ENCODE peak calls at places on chromosomes 7 and 10, in seven cellular contexts. L, H, R, X, J, E and O are unnamed samples.

GRCh38 chr7:27098493-27099223 is 2.9 kb upstream of the HOXA1 start:
- DNase-seq in J (no peak), E (no peak), R (no peak), L (peak; percentile 80), X (no peak), H (no peak), O (no peak)

GRCh38 chr10:33137356-33138007 is 179.5 kb upstream of the ITGB1 start:
- DNase-seq in R (no peak), X (no peak), L (no peak), E (no peak), H (no peak), J (no peak), O (no peak)

GRCh38 chr7:40447345-40447744 is 312.5 kb downstream of the SUGCT start:
- DNase-seq in E (no peak), L (no peak), J (no peak), R (no peak), X (no peak), H (no peak), O (no peak)

GRCh38 chr7:55895021-55895420 is 7.8 kb downstream of the ZNF713 start:
- DNase-seq in R (no peak), L (no peak), E (no peak), X (no peak), J (no peak), H (no peak), O (no peak)

GRCh38 chr7:151008511-151009323 is 15.6 kb downstream of the ATG9B start:
- DNase-seq in R (peak; percentile 47), E (peak; percentile 80), H (peak; percentile 39), J (peak; percentile 98), X (peak; percentile 41), L (no peak), O (peak; percentile 75)

GRCh38 chr10:101053516-101053915 is 8.3 kb upstream of the KAZALD1 start:
- DNase-seq in H (no peak), X (no peak), L (peak; percentile 74), E (no peak), J (no peak), R (no peak), O (no peak)

GRCh38 chr7:39582536-39582935 is 16.3 kb downstream of the YAE1 start:
- DNase-seq in E (no peak), X (no peak), J (no peak), H (no peak), R (no peak), L (no peak), O (no peak)

GRCh38 chr10:59901481-59901880 is 4.9 kb downstream of the CCDC6 start:
- DNase-seq in R (no peak), J (no peak), L (no peak), E (no peak), H (no peak), X (no peak), O (no peak)

GRCh38 chr7:32161708-32162107 is 91.5 kb upstream of the PDE1C start:
- DNase-seq in J (no peak), E (no peak), L (peak; percentile 73), H (no peak), R (no peak), X (no peak), O (no peak)

GRCh38 chr10:113663908-113664307 is at the start of gene NRAP:
- DNase-seq in E (no peak), R (no peak), L (no peak), J (no peak), H (no peak), X (no peak), O (no peak)

DNA sequence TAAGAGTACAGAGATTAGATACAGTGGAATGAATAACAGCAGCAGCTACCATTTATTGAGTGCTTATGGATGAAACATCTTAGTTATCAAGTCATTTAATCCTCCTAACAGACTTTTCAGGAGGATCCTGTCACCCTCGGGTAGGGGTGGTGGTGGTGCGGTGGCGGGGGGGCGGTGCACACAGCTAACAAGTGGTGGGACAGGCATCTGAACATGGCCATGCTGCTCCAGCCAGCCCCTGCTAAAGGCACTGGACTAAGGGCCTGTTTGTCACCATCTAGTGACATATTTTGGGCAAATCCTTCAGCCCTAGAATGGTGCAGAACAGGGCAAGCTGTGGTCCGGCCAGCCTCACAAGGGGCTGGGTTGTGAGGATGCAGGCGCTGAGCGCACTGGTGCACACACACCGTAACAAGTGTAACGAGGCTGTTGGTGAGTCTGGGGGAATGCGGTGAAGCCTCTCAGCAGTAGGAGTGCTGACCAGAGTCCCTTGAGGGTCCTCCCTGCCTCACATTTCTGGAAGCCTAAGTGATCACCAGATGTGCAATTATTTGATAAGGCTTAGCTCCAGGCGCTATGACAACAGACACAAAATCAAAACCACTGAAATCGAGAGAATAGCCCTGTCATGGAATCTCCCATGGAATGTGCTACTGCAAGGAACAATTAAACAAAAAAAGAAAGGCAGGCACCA is 102.3 kb downstream of the RNF216 start:
- DNase-seq in E (peak; percentile 58), H (no peak), X (no peak), L (no peak), R (no peak), J (no peak), O (no peak)
- TF ChIP-seq RFX5 in E (no peak), H (no peak), X (no peak), L (no peak), R (no peak), J (no peak), O (no peak)

GRCh38 chr10:14265709-14266108 is 65.0 kb downstream of the FRMD4A start:
- DNase-seq in R (no peak), E (no peak), X (no peak), H (no peak), L (no peak), J (no peak), O (no peak)
- TF ChIP-seq RFX5 in R (no peak), E (no peak), X (no peak), H (no peak), L (no peak), J (no peak), O (no peak)

DNA sequence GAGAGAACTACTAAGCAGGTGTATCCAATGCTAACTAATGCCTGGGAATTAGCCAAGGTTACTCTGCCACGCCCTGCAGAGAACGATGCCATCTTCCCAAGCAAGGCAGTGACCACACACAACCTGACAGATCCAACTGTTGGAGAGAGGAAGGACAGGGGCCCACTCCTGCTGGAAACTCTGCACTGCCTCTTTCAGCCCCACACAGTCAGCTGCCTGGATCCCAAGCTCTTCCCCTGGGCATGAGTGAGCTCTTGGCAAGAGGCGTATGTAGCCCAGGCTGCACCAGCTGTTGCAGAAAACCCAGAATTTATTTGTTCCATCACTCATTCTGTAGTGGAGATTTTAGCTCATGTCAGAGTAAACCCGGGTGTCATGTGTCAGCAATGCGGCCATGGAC is 135.2 kb upstream of the TRIM24 start:
- DNase-seq in H (no peak), L (no peak), X (no peak), E (no peak), J (no peak), R (no peak), O (no peak)
- TF ChIP-seq RFX5 in H (no peak), L (no peak), X (no peak), E (no peak), J (no peak), R (no peak), O (no peak)

GRCh38 chr7:585229-585711 is 65.6 kb upstream of the PDGFA start:
- DNase-seq in H (peak; percentile 43), L (no peak), R (no peak), E (no peak), X (no peak), J (peak; percentile 69), O (no peak)
- TF ChIP-seq RFX5 in H (no peak), L (no peak), R (no peak), E (no peak), X (no peak), J (no peak), O (no peak)

GRCh38 chr7:959271-959670 is 4.8 kb upstream of the ADAP1 start:
- DNase-seq in H (no peak), X (no peak), L (no peak), E (peak; percentile 42), J (no peak), R (no peak), O (no peak)

GRCh38 chr7:956031-956430 is 1.6 kb upstream of the ADAP1 start:
- DNase-seq in H (no peak), L (no peak), R (no peak), J (no peak), E (peak; percentile 20), X (no peak), O (no peak)

GRCh38 chr7:960269-960871 is 5.9 kb upstream of the ADAP1 start:
- DNase-seq in H (no peak), E (peak; percentile 56), R (peak; percentile 57), J (no peak), X (no peak), L (no peak), O (no peak)

GRCh38 chr7:958221-959200 is 4.0 kb upstream of the ADAP1 start:
- DNase-seq in L (no peak), H (no peak), X (no peak), J (no peak), E (peak; percentile 78), R (no peak), O (no peak)

GRCh38 chr7:957418-958220 is 3.1 kb upstream of the ADAP1 start:
- DNase-seq in X (no peak), H (no peak), E (peak; percentile 34), J (no peak), L (no peak), R (peak; percentile 81), O (no peak)
- TF ChIP-seq RFX5 in X (no peak), H (no peak), E (no peak), J (no peak), L (no peak), R (peak; percentile 22), O (no peak)

GRCh38 chr10:22634606-22635467 is 79.5 kb downstream of the PIP4K2A start:
- DNase-seq in X (no peak), L (no peak), J (no peak), H (no peak), E (no peak), R (no peak), O (no peak)

GRCh38 chr10:22633528-22633927 is 80.8 kb downstream of the PIP4K2A start:
- DNase-seq in E (no peak), X (no peak), J (no peak), H (no peak), R (no peak), L (no peak), O (no peak)

GRCh38 chr10:22637491-22637890 is 76.9 kb downstream of the PIP4K2A start:
- DNase-seq in X (no peak), J (no peak), E (no peak), R (no peak), H (no peak), L (no peak), O (no peak)

GRCh38 chr10:22634093-22634492 is 80.3 kb downstream of the PIP4K2A start:
- DNase-seq in E (no peak), L (no peak), H (no peak), J (no peak), R (no peak), X (no peak), O (no peak)

GRCh38 chr10:22635650-22636049 is 78.7 kb downstream of the PIP4K2A start:
- DNase-seq in X (no peak), R (no peak), H (no peak), E (no peak), J (no peak), L (no peak), O (no peak)
- TF ChIP-seq RFX5 in X (no peak), R (no peak), H (no peak), E (no peak), J (no peak), L (no peak), O (no peak)

GRCh38 chr10:6036861-6037321 is 25.3 kb downstream of the IL2RA start:
- DNase-seq in R (no peak), L (no peak), E (no peak), X (no peak), H (no peak), J (no peak), O (no peak)
- TF ChIP-seq RFX5 in R (no peak), L (no peak), E (no peak), X (no peak), H (no peak), J (no peak), O (no peak)